ENCODE peak calls at places on chromosomes 16 and 17, in five cellular contexts. E, G, P, D and Y are unnamed samples.
A peak's percentile ranks its signal among the peaks of the same experiment; 100 is the strongest.

GRCh38 chr17:64103751-64104364 is 26.1 kb downstream of the ERN1 start:
- DNase-seq in E (no peak), G (no peak), P (no peak), D (no peak), Y (no peak)

GRCh38 chr16:1941924-1942809 is 832 bp downstream of the MSRB1 start:
- DNase-seq in E (no peak), G (no peak), P (peak; percentile 68), D (no peak), Y (no peak)

GRCh38 chr16:30958164-30959083 is 870 bp downstream of the SETD1A start:
- DNase-seq in E (no peak), G (no peak), P (peak; percentile 59), D (no peak), Y (no peak)

GRCh38 chr17:4276514-4276913 is 12.7 kb upstream of the ANKFY1 start:
- DNase-seq in E (no peak), G (no peak), P (no peak), D (no peak), Y (no peak)

GRCh38 chr16:740764-741505 is at the start of gene CIAO3:
- DNase-seq in E (peak; percentile 91), G (peak; percentile 68), P (peak; percentile 93), D (peak; percentile 95), Y (no peak)

GRCh38 chr17:80778716-80779115 is 212.9 kb upstream of the CHMP6 start:
- DNase-seq in E (no peak), G (no peak), P (no peak), D (no peak), Y (no peak)

GRCh38 chr16:9225527-9226316 is 134.3 kb downstream of the HAPSTR1 start:
- DNase-seq in E (no peak), G (no peak), P (no peak), D (no peak), Y (no peak)

GRCh38 chr16:590165-590874 is 454 bp downstream of the RAB40C start:
- DNase-seq in E (peak; percentile 40), G (no peak), P (no peak), D (no peak), Y (no peak)

GRCh38 chr16:89478576-89479221 is 11.7 kb downstream of the ANKRD11 start:
- DNase-seq in E (no peak), G (no peak), P (no peak), D (no peak), Y (no peak)

GRCh38 chr16:84595052-84595481 is 22.8 kb downstream of the COTL1 start:
- DNase-seq in E (no peak), G (no peak), P (peak; percentile 79), D (no peak), Y (no peak)

GRCh38 chr17:2594657-2595085 is 1.2 kb downstream of the PAFAH1B1 start:
- DNase-seq in E (no peak), G (no peak), P (no peak), D (no peak), Y (no peak)

GRCh38 chr17:37465058-37465616 is 24.6 kb upstream of the DUSP14 start:
- DNase-seq in E (no peak), G (no peak), P (no peak), D (no peak), Y (no peak)

GRCh38 chr17:67063146-67063545 is 18.8 kb downstream of the CACNG1 start:
- DNase-seq in E (no peak), G (peak; percentile 4), P (no peak), D (no peak), Y (no peak)

GRCh38 chr16:88340755-88341150 is 42.0 kb upstream of the ZNF469 start:
- DNase-seq in E (no peak), G (no peak), P (no peak), D (no peak), Y (no peak)

GRCh38 chr17:63476857-63477470 is at the start of gene ACE:
- DNase-seq in E (peak; percentile 45), G (no peak), P (peak; percentile 65), D (no peak), Y (no peak)

GRCh38 chr17:50787106-50787505 is 19.8 kb upstream of the ANKRD40CL start:
- DNase-seq in E (no peak), G (no peak), P (no peak), D (no peak), Y (no peak)

GRCh38 chr17:74520790-74521480 is 10.3 kb downstream of the CD300LB start:
- DNase-seq in E (no peak), G (no peak), P (no peak), D (peak; percentile 75), Y (no peak)

GRCh38 chr16:66741971-66742396 is 9.4 kb downstream of the DYNC1LI2 start:
- DNase-seq in E (no peak), G (no peak), P (no peak), D (no peak), Y (no peak)

GRCh38 chr16:4534151-4534790 is 4.3 kb downstream of the CDIP1 start:
- DNase-seq in E (peak; percentile 32), G (no peak), P (peak; percentile 81), D (no peak), Y (no peak)

GRCh38 chr17:63549289-63549945 is 860 bp upstream of the DCAF7 start:
- DNase-seq in E (no peak), G (no peak), P (no peak), D (no peak), Y (no peak)

GRCh38 chr16:57887711-57888110 is 83.2 kb downstream of the CNGB1 start:
- DNase-seq in E (no peak), G (no peak), P (no peak), D (no peak), Y (no peak)

GRCh38 chr17:80210348-80211108 is 9.6 kb downstream of the SGSH start:
- DNase-seq in E (no peak), G (no peak), P (no peak), D (no peak), Y (no peak)

GRCh38 chr17:50660042-50660886 is 25.6 kb downstream of the ABCC3 start:
- DNase-seq in E (peak; percentile 59), G (no peak), P (peak; percentile 29), D (no peak), Y (no peak)

GRCh38 chr17:73247728-73248127 is 14.0 kb downstream of the CPSF4L start:
- DNase-seq in E (no peak), G (no peak), P (no peak), D (no peak), Y (no peak)

GRCh38 chr17:29620271-29620670 is 2.4 kb downstream of the CORO6 start:
- DNase-seq in E (no peak), G (no peak), P (no peak), D (no peak), Y (no peak)

GRCh38 chr16:83878838-83879237 is 20.1 kb upstream of the MLYCD start:
- DNase-seq in E (no peak), G (peak; percentile 18), P (no peak), D (no peak), Y (no peak)

GRCh38 chr17:74134991-74135390 is 68.5 kb upstream of the RPL38 start:
- DNase-seq in E (no peak), G (no peak), P (no peak), D (no peak), Y (no peak)

GRCh38 chr16:68564367-68564985 is 25.4 kb downstream of the ZFP90 start:
- DNase-seq in E (no peak), G (no peak), P (no peak), D (no peak), Y (no peak)
- H3K9me3 ChIP-seq in E (peaks cover 100% of the 10 kb centered on the region), G (peaks cover 56% of the 10 kb centered on the region), P (peaks cover 15% of the 10 kb centered on the region), D (peaks cover 61% of the 10 kb centered on the region), Y (peaks cover 100% of the 10 kb centered on the region)

GRCh38 chr17:76549215-76549518 is 9.3 kb downstream of the PRCD start:
- DNase-seq in E (no peak), G (no peak), P (no peak), D (no peak), Y (no peak)

GRCh38 chr17:76547183-76547641 is 7.4 kb downstream of the PRCD start:
- DNase-seq in E (no peak), G (no peak), P (peak; percentile 54), D (peak; percentile 81), Y (no peak)

GRCh38 chr17:76546556-76547182 is 6.8 kb downstream of the PRCD start:
- DNase-seq in E (no peak), G (peak; percentile 88), P (peak; percentile 54), D (no peak), Y (no peak)

GRCh38 chr17:76548378-76549214 is 8.8 kb downstream of the PRCD start:
- DNase-seq in E (no peak), G (no peak), P (no peak), D (no peak), Y (no peak)

DNA sequence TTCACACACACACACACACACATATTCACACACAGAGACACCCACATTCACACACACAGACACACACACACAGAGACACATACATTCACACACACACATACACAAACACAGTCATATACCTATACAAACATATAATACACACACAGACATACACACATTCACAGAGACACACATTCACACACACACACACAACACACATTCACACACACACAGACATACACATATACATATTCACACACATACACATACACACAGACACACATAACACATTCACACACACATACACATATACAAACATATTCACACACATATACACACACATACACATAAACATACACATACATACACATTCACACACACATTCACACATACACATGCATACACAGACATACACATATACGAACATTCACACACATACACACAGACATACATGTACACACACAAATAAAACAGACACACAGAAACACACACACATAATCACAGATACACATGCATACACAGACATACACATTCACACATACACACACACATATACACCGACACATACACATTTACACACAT is 7.9 kb downstream of the PRCD start:
- DNase-seq in E (no peak), G (no peak), P (no peak), D (no peak), Y (no peak)
- H3K27ac ChIP-seq in E (no peak overlapping the region), G (no peak overlapping the region), P (peak overlapping the region; percentile 66), D (no peak overlapping the region), Y (no peak overlapping the region)

GRCh38 chr16:35146723-35147458 is 1687.5 kb downstream of the TP53TG3F start:
- DNase-seq in E (no peak), G (no peak), P (no peak), D (no peak), Y (no peak)
- H3K9me3 ChIP-seq in E (no peaks in the 10 kb centered on the region), G (peaks cover 98% of the 10 kb centered on the region), P (no peaks in the 10 kb centered on the region), D (peaks cover 13% of the 10 kb centered on the region), Y (no peaks in the 10 kb centered on the region)

GRCh38 chr17:10328971-10329923 is 43.6 kb downstream of the MYH13 start:
- DNase-seq in E (no peak), G (no peak), P (no peak), D (no peak), Y (no peak)

GRCh38 chr17:10328206-10328605 is 44.6 kb downstream of the MYH13 start:
- DNase-seq in E (no peak), G (no peak), P (no peak), D (no peak), Y (no peak)

GRCh38 chr17:10327640-10328039 is 45.2 kb downstream of the MYH13 start:
- DNase-seq in E (peak; percentile 73), G (no peak), P (peak; percentile 86), D (peak; percentile 87), Y (no peak)

GRCh38 chr17:10325036-10325435 is 47.8 kb downstream of the MYH13 start:
- DNase-seq in E (no peak), G (no peak), P (no peak), D (no peak), Y (no peak)

GRCh38 chr17:10323812-10324610 is 48.8 kb downstream of the MYH13 start:
- DNase-seq in E (no peak), G (no peak), P (no peak), D (no peak), Y (no peak)
- H3K27ac ChIP-seq in E (no peak overlapping the region), G (no peak overlapping the region), P (no peak overlapping the region), D (no peak overlapping the region), Y (no peak overlapping the region)